ENCODE peak calls at places on chromosomes 16 and 17, in four cellular contexts. One of them, this sample, is unnamed.

GRCh38 chr17:20988896-20989295 is 53.9 kb downstream of the USP22 start:
- DNase-seq in Panc1: no peak
- DNase-seq in ovary: no peak
- DNase-seq in cardiac muscle cell: no peak
- DNase-seq in this sample: no peak

GRCh38 chr16:70302745-70303144 is 3.8 kb downstream of the DDX19B start:
- DNase-seq in Panc1: no peak
- DNase-seq in ovary: no peak
- DNase-seq in cardiac muscle cell: no peak
- DNase-seq in this sample: no peak

GRCh38 chr17:83073389-83074063 is 5.9 kb upstream of the METRNL start:
- DNase-seq in Panc1: no peak
- DNase-seq in ovary: no peak
- DNase-seq in cardiac muscle cell: no peak
- DNase-seq in this sample: no peak

GRCh38 chr16:85838381-85838780 is 38.9 kb downstream of the COX4I1 start:
- DNase-seq in Panc1: no peak
- DNase-seq in ovary: no peak
- DNase-seq in cardiac muscle cell: no peak
- DNase-seq in this sample: no peak

GRCh38 chr16:28604186-28604565 is 5.7 kb downstream of the SULT1A1 start:
- DNase-seq in Panc1: no peak
- DNase-seq in ovary: no peak
- DNase-seq in cardiac muscle cell: no peak
- DNase-seq in this sample: no peak

GRCh38 chr16:15466886-15467781 is 32.7 kb downstream of the BMERB1 start:
- DNase-seq in Panc1: no peak
- DNase-seq in ovary: no peak
- DNase-seq in cardiac muscle cell: no peak
- DNase-seq in this sample: no peak

GRCh38 chr17:8621585-8621984 is 8.9 kb downstream of the MYH10 start:
- DNase-seq in Panc1: no peak
- DNase-seq in ovary: no peak
- DNase-seq in cardiac muscle cell: no peak
- DNase-seq in this sample: no peak

GRCh38 chr17:1331708-1332107 is 52.2 kb downstream of the TRARG1 start:
- DNase-seq in Panc1: no peak
- DNase-seq in ovary: no peak
- DNase-seq in cardiac muscle cell: peak; percentile 90
- DNase-seq in this sample: peak; percentile 20

DNA sequence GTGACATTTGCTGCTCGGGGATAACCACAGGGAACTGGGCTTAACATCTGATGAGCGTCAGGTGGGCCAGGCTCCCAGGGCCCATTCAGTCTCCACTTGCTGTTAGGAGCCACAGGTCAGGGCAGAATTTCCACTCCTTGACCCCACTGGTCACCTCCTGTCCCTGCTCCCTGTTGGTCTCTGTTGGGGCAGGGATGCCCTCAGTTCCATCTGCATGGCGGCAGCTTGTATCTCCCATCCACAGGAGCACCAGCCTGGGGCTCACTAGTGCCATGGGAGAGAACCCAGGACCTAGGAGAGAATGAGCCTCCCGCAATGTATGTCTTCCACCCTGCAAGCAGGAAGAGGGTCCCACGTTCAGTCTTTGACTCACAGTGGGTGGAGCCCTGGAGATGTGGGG is 212.1 kb downstream of the CCDC182 start:
- DNase-seq in Panc1: no peak
- DNase-seq in ovary: no peak
- DNase-seq in cardiac muscle cell: no peak
- DNase-seq in this sample: no peak
- H3K4me1 ChIP-seq in Panc1: no peaks in the 10 kb centered on the region
- H3K4me1 ChIP-seq in ovary: peaks cover 20% of the 10 kb centered on the region
- H3K4me1 ChIP-seq in cardiac muscle cell: peaks cover 45% of the 10 kb centered on the region
- H3K4me1 ChIP-seq in this sample: peaks cover 100% of the 10 kb centered on the region

GRCh38 chr17:71460943-71461342 is 659.9 kb upstream of the SOX9 start:
- DNase-seq in Panc1: no peak
- DNase-seq in ovary: no peak
- DNase-seq in cardiac muscle cell: peak; percentile 23
- DNase-seq in this sample: peak; percentile 26
- TF ChIP-seq CTCF in Panc1: peak; percentile 54
- TF ChIP-seq CTCF in ovary: no peak
- TF ChIP-seq CTCF in cardiac muscle cell: peak; percentile 54
- TF ChIP-seq CTCF in this sample: peak; percentile 45

DNA sequence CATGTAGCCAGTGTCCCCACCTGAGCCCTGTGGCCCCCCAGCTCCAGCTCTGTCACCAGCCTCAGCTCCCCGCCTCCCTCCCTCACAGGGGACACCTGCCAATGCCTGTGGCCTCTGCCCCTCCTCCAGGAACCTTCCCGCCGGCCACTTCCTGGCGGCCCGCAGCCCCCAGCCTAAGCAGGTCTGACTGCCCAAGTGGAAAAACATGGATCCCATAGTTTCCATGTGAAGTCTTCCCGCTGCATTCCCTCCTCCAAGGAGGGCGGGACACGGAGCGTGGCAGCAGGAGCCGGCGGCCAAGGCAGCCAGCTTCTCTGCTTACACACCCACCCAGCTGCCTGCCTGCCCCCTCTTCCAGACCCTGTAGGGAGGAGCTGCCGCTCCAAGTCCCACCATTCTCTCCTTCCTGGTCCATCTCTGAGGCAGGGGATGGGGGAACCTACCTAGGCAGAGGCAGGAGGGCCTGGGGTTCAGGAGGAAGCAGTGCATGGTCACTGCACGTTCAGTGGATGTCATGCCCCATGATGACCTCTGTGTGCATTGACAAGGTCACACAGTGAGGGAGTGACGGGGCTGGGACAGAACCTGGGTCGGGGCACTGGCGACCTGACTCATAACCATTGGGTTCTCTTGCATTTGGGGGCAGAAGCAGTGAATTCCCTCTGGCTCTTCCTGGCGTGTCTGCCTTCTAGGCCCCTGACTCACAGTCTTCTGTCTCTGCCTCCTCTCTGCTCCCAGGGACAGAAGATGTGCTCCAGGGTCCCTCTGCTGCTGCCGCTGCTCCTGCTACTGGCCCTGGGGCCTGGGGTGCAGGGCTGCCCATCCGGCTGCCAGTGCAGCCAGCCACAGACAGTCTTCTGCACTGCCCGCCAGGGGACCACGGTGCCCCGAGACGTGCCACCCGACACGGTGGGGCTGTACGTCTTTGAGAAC is 8.7 kb downstream of the VASN start:
- DNase-seq in Panc1: no peak
- DNase-seq in ovary: no peak
- DNase-seq in cardiac muscle cell: no peak
- DNase-seq in this sample: no peak
- H3K4me1 ChIP-seq in Panc1: peaks cover 52% of the 10 kb centered on the region
- H3K4me1 ChIP-seq in ovary: peaks cover 26% of the 10 kb centered on the region
- H3K4me1 ChIP-seq in cardiac muscle cell: peaks cover 29% of the 10 kb centered on the region
- H3K4me1 ChIP-seq in this sample: no peaks in the 10 kb centered on the region

GRCh38 chr16:84183911-84184310 is 2.9 kb downstream of the TAF1C start:
- DNase-seq in Panc1: no peak
- DNase-seq in ovary: peak; percentile 45
- DNase-seq in cardiac muscle cell: no peak
- DNase-seq in this sample: no peak
- TF ChIP-seq CTCF in Panc1: peak; percentile 81
- TF ChIP-seq CTCF in ovary: no peak
- TF ChIP-seq CTCF in cardiac muscle cell: no peak
- TF ChIP-seq CTCF in this sample: no peak

DNA sequence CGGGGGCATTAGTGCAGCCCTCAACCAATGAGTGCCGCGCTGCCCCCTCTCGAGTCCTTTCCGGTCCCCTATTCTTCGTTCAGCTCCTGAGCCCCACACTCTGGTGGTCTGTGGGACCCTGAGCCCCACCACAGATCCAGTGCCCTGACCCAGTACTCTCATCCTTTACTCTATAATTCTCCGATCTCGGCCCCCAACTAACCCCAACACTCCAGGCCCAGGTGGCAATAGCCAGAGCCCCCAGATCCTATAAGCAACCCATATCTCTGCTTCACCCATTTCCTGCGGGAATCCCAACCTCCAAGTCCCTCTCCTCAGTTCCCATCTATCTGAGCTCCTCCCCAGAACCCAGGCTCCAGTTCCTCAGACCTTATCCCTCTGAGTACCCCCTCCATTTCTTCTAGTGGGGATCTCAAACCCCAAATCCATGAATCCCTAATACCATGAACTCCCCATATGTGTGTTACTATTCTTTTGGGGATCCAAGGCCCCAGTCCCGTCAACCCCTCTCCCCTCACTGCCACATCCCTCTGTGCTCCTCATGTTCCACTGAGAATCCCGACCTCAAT is 1.0 kb upstream of the TBC1D10B start:
- DNase-seq in Panc1: no peak
- DNase-seq in ovary: no peak
- DNase-seq in cardiac muscle cell: no peak
- DNase-seq in this sample: no peak
- H3K4me1 ChIP-seq in Panc1: peaks cover 7% of the 10 kb centered on the region
- H3K4me1 ChIP-seq in ovary: peaks cover 6% of the 10 kb centered on the region
- H3K4me1 ChIP-seq in cardiac muscle cell: peaks cover 38% of the 10 kb centered on the region
- H3K4me1 ChIP-seq in this sample: peaks cover 45% of the 10 kb centered on the region

DNA sequence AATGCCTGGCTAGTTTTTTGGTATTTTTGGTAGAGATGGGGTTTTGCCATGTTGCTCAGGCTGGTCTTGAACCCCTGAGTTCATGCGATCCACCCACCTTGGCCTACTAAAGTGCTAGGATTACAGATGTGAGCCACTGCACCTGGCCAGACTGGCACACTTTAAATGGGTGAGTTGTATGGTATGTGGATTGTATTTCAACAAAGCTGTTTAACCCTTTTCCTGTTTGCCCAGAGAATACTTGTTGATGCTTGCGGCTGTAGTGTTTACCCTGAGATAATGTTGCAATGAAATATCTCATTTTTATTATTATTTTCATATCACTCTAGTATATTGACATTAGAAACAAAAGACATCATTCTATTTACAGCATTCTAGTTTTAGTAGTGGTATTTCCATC is 17.1 kb upstream of the TMEM94 start:
- DNase-seq in Panc1: no peak
- DNase-seq in ovary: no peak
- DNase-seq in cardiac muscle cell: no peak
- DNase-seq in this sample: no peak
- TF ChIP-seq CTCF in Panc1: no peak
- TF ChIP-seq CTCF in ovary: no peak
- TF ChIP-seq CTCF in cardiac muscle cell: no peak
- TF ChIP-seq CTCF in this sample: no peak